ENCODE peak calls at places on chromosomes 7 and 10, in seven cellular contexts. T is astrocyte, C is stomach, W is GM13977, I is IMR-90, N is AG10803, M is MCF 10A. V is an unnamed sample.

GRCh38 chr10:118332247-118332646 is 9.9 kb downstream of the FAM204A start:
- DNase-seq in T (no peak), C (no peak), W (no peak), I (no peak), N (no peak), M (peak; percentile 24), V (no peak)

GRCh38 chr10:75083972-75084833 is 27.3 kb upstream of the SAMD8 start:
- DNase-seq in T (no peak), C (no peak), W (no peak), I (peak; percentile 59), N (peak; percentile 68), M (no peak), V (no peak)

GRCh38 chr7:50730459-50731400 is 52.0 kb downstream of the GRB10 start:
- DNase-seq in T (no peak), C (no peak), W (no peak), I (no peak), N (no peak), M (no peak), V (no peak)

GRCh38 chr7:104767826-104768536 is 246.0 kb upstream of the KMT2E start:
- DNase-seq in T (no peak), C (no peak), W (no peak), I (no peak), N (no peak), M (peak; percentile 11), V (no peak)

GRCh38 chr10:128095023-128095752 is 31.0 kb downstream of the MKI67 start:
- DNase-seq in T (no peak), C (no peak), W (no peak), I (no peak), N (no peak), M (no peak), V (no peak)

GRCh38 chr7:4726568-4726967 is 44.5 kb downstream of the FOXK1 start:
- DNase-seq in T (no peak), C (no peak), W (no peak), I (no peak), N (no peak), M (no peak), V (no peak)

GRCh38 chr10:50216894-50217293 is 34.4 kb downstream of the ASAH2 start:
- DNase-seq in T (peak; percentile 26), C (no peak), W (no peak), I (peak; percentile 10), N (peak; percentile 40), M (peak; percentile 12), V (peak; percentile 6)

GRCh38 chr7:23712368-23713284 is 2.6 kb downstream of the STK31 start:
- DNase-seq in T (peak; percentile 38), C (no peak), W (peak; percentile 71), I (peak; percentile 78), N (peak; percentile 69), M (peak; percentile 69), V (peak; percentile 60)

GRCh38 chr10:70038926-70039325 is 13.7 kb upstream of the MACROH2A2 start:
- DNase-seq in T (no peak), C (no peak), W (no peak), I (no peak), N (no peak), M (no peak), V (no peak)

GRCh38 chr7:97871659-97872024 is 566 bp downstream of the ASNS start:
- DNase-seq in T (no peak), C (no peak), W (no peak), I (no peak), N (peak; percentile 3), M (no peak), V (no peak)

GRCh38 chr7:106101726-106102125 is 10.4 kb downstream of the SYPL1 start:
- DNase-seq in T (peak; percentile 68), C (no peak), W (no peak), I (peak; percentile 3), N (no peak), M (no peak), V (no peak)

GRCh38 chr7:5596046-5596895 is 172.6 kb upstream of the TNRC18 start:
- DNase-seq in T (peak; percentile 94), C (peak; percentile 36), W (peak; percentile 85), I (peak; percentile 95), N (peak; percentile 93), M (peak; percentile 95), V (peak; percentile 90)

GRCh38 chr10:44860811-44861751 is 50.1 kb upstream of the TMEM72 start:
- DNase-seq in T (peak; percentile 98), C (peak; percentile 13), W (no peak), I (peak; percentile 86), N (peak; percentile 95), M (no peak), V (no peak)

GRCh38 chr10:79192677-79193003 is 123.9 kb downstream of the ZMIZ1 start:
- DNase-seq in T (peak; percentile 62), C (no peak), W (no peak), I (peak; percentile 73), N (peak; percentile 59), M (peak; percentile 59), V (peak; percentile 39)

GRCh38 chr10:25017247-25017590 is 807 bp downstream of the THNSL1 start:
- DNase-seq in T (peak; percentile 17), C (peak; percentile 28), W (peak; percentile 40), I (peak; percentile 13), N (no peak), M (no peak), V (no peak)

GRCh38 chr7:99996755-99997544 is 18.4 kb upstream of the ZKSCAN1 start:
- DNase-seq in T (no peak), C (no peak), W (no peak), I (no peak), N (no peak), M (no peak), V (no peak)

GRCh38 chr10:14022954-14023353 is 307.8 kb downstream of the FRMD4A start:
- DNase-seq in T (peak; percentile 35), C (no peak), W (no peak), I (no peak), N (no peak), M (peak; percentile 13), V (no peak)

GRCh38 chr7:144854839-144855424 is 19.1 kb upstream of the TPK1 start:
- DNase-seq in T (peak; percentile 3), C (no peak), W (no peak), I (no peak), N (peak; percentile 29), M (peak; percentile 60), V (peak; percentile 4)

GRCh38 chr7:140512317-140513000 is 33.2 kb upstream of the MKRN1 start:
- DNase-seq in T (no peak), C (peak; percentile 90), W (no peak), I (no peak), N (no peak), M (peak; percentile 82), V (peak; percentile 32)

GRCh38 chr7:140509789-140510188 is 30.5 kb upstream of the MKRN1 start:
- DNase-seq in T (no peak), C (peak; percentile 58), W (no peak), I (no peak), N (no peak), M (no peak), V (no peak)

GRCh38 chr7:140501941-140502340 is 22.6 kb upstream of the MKRN1 start:
- DNase-seq in T (no peak), C (peak; percentile 70), W (no peak), I (no peak), N (no peak), M (no peak), V (no peak)

GRCh38 chr7:140506788-140507464 is 27.6 kb upstream of the MKRN1 start:
- DNase-seq in T (peak; percentile 42), C (no peak), W (no peak), I (peak; percentile 82), N (peak; percentile 66), M (peak; percentile 30), V (peak; percentile 53)
- TF ChIP-seq CTCF in T (no peak), C (no peak), W (no peak), I (peak; percentile 27), N (peak; percentile 21), M (no peak), V (peak; percentile 38)

GRCh38 chr7:81529785-81530184 is 240.1 kb downstream of the HGF start:
- DNase-seq in T (no peak), C (no peak), W (no peak), I (no peak), N (no peak), M (no peak), V (no peak)

GRCh38 chr7:81525901-81526300 is 243.9 kb downstream of the HGF start:
- DNase-seq in T (peak; percentile 10), C (no peak), W (no peak), I (no peak), N (no peak), M (no peak), V (no peak)

GRCh38 chr7:81526971-81527370 is 242.9 kb downstream of the HGF start:
- DNase-seq in T (no peak), C (no peak), W (no peak), I (no peak), N (no peak), M (no peak), V (no peak)

GRCh38 chr7:81527651-81528050 is 242.2 kb downstream of the HGF start:
- DNase-seq in T (no peak), C (no peak), W (no peak), I (no peak), N (no peak), M (peak; percentile 28), V (no peak)
- TF ChIP-seq CTCF in T (no peak), C (no peak), W (no peak), I (no peak), N (peak; percentile 21), M (no peak), V (no peak)

DNA sequence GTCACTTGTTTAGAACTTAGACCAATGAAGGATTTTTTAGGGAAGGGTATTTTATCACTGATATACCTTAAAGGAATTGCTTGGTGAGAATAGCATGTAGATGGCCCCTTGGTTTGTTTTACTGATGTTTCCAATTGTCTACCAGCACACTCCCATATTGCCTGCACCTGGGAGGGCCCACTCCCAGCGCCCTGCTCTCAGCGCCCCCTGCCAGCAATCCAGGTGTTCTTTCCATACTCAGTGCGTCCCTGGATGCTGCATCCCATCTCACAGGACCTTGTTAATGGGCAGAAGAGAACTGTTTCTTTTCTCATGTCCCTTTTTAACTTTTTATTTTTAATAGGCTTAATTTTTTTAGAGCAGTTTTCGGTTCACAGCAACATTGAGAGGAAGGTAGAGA is 24.1 kb upstream of the SFRP5 start:
- DNase-seq in T (no peak), C (no peak), W (no peak), I (no peak), N (no peak), M (no peak), V (no peak)
- TF ChIP-seq CTCF in T (no peak), C (no peak), W (no peak), I (no peak), N (no peak), M (no peak), V (no peak)

DNA sequence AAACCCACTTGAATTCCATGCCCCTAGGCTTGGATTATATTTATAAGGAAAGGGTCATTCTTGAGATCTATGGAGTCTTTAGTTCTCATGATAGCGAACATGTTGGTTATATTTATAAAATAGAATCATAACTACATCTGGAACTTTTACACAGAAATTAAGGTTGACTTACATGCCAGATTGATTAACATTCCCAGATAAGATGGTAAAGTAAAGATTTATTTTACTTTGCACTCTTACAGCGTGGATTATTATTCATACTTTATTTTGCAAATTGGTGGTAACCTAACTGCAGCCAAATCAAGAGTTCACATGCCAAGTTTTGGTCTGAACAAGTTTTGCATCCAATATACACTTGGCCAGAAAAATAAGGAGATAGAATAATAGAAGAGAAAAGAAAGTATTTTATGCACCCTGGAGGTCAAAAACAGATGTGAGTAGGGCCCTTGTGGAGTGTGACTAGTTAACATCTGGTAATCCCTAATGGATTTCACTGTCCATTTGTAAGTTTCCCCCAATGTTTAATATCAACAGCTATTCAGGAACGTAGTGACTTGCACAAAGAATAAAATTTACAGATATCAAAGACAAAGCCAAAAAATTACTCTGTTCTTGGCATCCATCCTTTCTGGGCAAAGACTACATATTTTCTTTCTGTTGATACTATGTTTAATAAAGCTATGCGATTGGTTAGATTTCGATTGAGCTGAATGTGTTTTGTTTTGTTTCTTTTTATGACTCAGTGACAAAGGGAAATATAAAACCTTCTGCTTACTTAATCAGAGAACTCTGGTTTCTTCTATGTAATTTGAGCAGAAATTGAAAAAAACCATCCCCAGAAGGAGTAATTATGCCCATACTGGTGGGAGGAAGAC is 10.1 kb upstream of the TMEM26 start:
- DNase-seq in T (peak; percentile 84), C (no peak), W (no peak), I (peak; percentile 85), N (peak; percentile 92), M (peak; percentile 75), V (no peak)
- TF ChIP-seq CTCF in T (no peak), C (no peak), W (no peak), I (no peak), N (no peak), M (no peak), V (no peak)